ENCODE peak calls at places on chromosomes 3 and 15, in six cellular contexts. P is IMR-90; K is ELR; T is fibroblast of mammary gland; O is activated T-helper 1 cell treated with anti-CD3 and anti-CD28 coated beads, Interleukin-2, amount 50 U/mL, for 16 hours; H is pons. L is an unnamed sample.

GRCh38 chr15:42392309-42393024 is 33.2 kb downstream of the CAPN3 start:
- DNase-seq in P (no peak), K (no peak), T (no peak), O (no peak), H (no peak), L (no peak)

GRCh38 chr3:186540444-186541226 is 3.5 kb downstream of the CRYGS start:
- DNase-seq in P (peak; percentile 75), K (peak; percentile 86), T (peak; percentile 81), O (peak; percentile 65), H (peak; percentile 88), L (peak; percentile 33)

GRCh38 chr15:56929933-56930332 is 11.5 kb downstream of the TCF12 start:
- DNase-seq in P (no peak), K (peak; percentile 26), T (no peak), O (no peak), H (no peak), L (no peak)

GRCh38 chr3:62521464-62522105 is 148.2 kb upstream of the FEZF2 start:
- DNase-seq in P (no peak), K (no peak), T (no peak), O (no peak), H (no peak), L (no peak)

GRCh38 chr15:80693682-80694623 is 1.2 kb upstream of the ABHD17C start:
- DNase-seq in P (peak; percentile 39), K (no peak), T (peak; percentile 16), O (no peak), H (peak; percentile 36), L (no peak)

GRCh38 chr3:157913751-157914150 is 192.5 kb downstream of the SHOX2 start:
- DNase-seq in P (peak; percentile 15), K (no peak), T (peak; percentile 68), O (no peak), H (no peak), L (no peak)

GRCh38 chr15:60840306-60840702 is 361.4 kb upstream of the ICE2 start:
- DNase-seq in P (peak; percentile 49), K (no peak), T (peak; percentile 51), O (no peak), H (no peak), L (no peak)

GRCh38 chr15:80556694-80557367 is 138.3 kb upstream of the ABHD17C start:
- DNase-seq in P (peak; percentile 18), K (no peak), T (peak; percentile 88), O (no peak), H (no peak), L (no peak)

GRCh38 chr3:152419748-152420147 is 151.0 kb downstream of the MBNL1 start:
- DNase-seq in P (no peak), K (no peak), T (no peak), O (no peak), H (no peak), L (no peak)

GRCh38 chr3:46701211-46701939 is at the start of gene TMIE:
- DNase-seq in P (no peak), K (peak; percentile 17), T (no peak), O (no peak), H (no peak), L (no peak)

GRCh38 chr15:83380026-83380425 is 67.1 kb upstream of the SH3GL3 start:
- DNase-seq in P (no peak), K (peak; percentile 80), T (peak; percentile 30), O (no peak), H (no peak), L (no peak)

GRCh38 chr3:21292971-21293370 is 458.0 kb downstream of the ZNF385D start:
- DNase-seq in P (no peak), K (no peak), T (no peak), O (no peak), H (no peak), L (no peak)

GRCh38 chr3:44476181-44476599 is 1.3 kb downstream of the ZNF445 start:
- DNase-seq in P (peak; percentile 54), K (peak; percentile 46), T (peak; percentile 39), O (no peak), H (no peak), L (no peak)

GRCh38 chr3:73490453-73491311 is 134.1 kb downstream of the PDZRN3 start:
- DNase-seq in P (peak; percentile 70), K (no peak), T (peak; percentile 64), O (no peak), H (no peak), L (no peak)

GRCh38 chr3:177816667-177817208 is 619.5 kb upstream of the TBL1XR1 start:
- DNase-seq in P (peak; percentile 59), K (peak; percentile 80), T (peak; percentile 75), O (no peak), H (no peak), L (no peak)

GRCh38 chr3:56468184-56469106 is at the start of gene ERC2:
- DNase-seq in P (no peak), K (peak; percentile 46), T (peak; percentile 4), O (no peak), H (peak; percentile 20), L (peak; percentile 45)

GRCh38 chr3:187255314-187255713 is 36.2 kb downstream of the MASP1 start:
- DNase-seq in P (no peak), K (no peak), T (no peak), O (no peak), H (peak; percentile 92), L (no peak)

GRCh38 chr15:47885921-47886320 is 168.6 kb downstream of the SEMA6D start:
- DNase-seq in P (peak; percentile 28), K (peak; percentile 62), T (peak; percentile 88), O (no peak), H (no peak), L (no peak)

GRCh38 chr3:62101488-62101887 is 271.9 kb downstream of the FEZF2 start:
- DNase-seq in P (no peak), K (no peak), T (peak; percentile 77), O (no peak), H (no peak), L (no peak)

GRCh38 chr3:76735153-76735552 is 304.7 kb upstream of the ROBO2 start:
- DNase-seq in P (no peak), K (no peak), T (no peak), O (no peak), H (no peak), L (no peak)

GRCh38 chr3:16570113-16570512 is 35.1 kb downstream of the DAZL start:
- DNase-seq in P (no peak), K (no peak), T (no peak), O (no peak), H (no peak), L (no peak)

GRCh38 chr3:49534581-49535495 is 19.4 kb upstream of the BSN start:
- DNase-seq in P (no peak), K (no peak), T (no peak), O (no peak), H (peak; percentile 39), L (no peak)

GRCh38 chr15:66865622-66866611 is 163.9 kb downstream of the SMAD6 start:
- DNase-seq in P (no peak), K (no peak), T (no peak), O (no peak), H (peak; percentile 60), L (no peak)

GRCh38 chr15:35545825-35546580 is at the start of gene DPH6:
- DNase-seq in P (peak; percentile 79), K (peak; percentile 88), T (peak; percentile 78), O (peak; percentile 72), H (peak; percentile 65), L (peak; percentile 40)

GRCh38 chr3:100097919-100098896 is 16.1 kb downstream of the FILIP1L start:
- DNase-seq in P (no peak), K (no peak), T (no peak), O (no peak), H (no peak), L (no peak)

GRCh38 chr3:141308588-141309218 is 59.6 kb upstream of the ZBTB38 start:
- DNase-seq in P (peak; percentile 34), K (peak; percentile 55), T (peak; percentile 61), O (no peak), H (no peak), L (peak; percentile 61)

GRCh38 chr3:11096266-11097135 is 57.8 kb upstream of the HRH1 start:
- DNase-seq in P (peak; percentile 91), K (peak; percentile 93), T (peak; percentile 93), O (peak; percentile 27), H (peak; percentile 2), L (no peak)

GRCh38 chr15:71325461-71325860 is 210.2 kb downstream of the THSD4 start:
- DNase-seq in P (peak; percentile 55), K (peak; percentile 49), T (peak; percentile 59), O (no peak), H (no peak), L (no peak)

GRCh38 chr3:20215636-20216035 is 29.6 kb upstream of the SGO1 start:
- DNase-seq in P (no peak), K (no peak), T (no peak), O (no peak), H (no peak), L (no peak)

GRCh38 chr3:172751188-172751571 is 654 bp downstream of the ECT2 start:
- DNase-seq in P (peak; percentile 12), K (peak; percentile 53), T (peak; percentile 25), O (no peak), H (peak; percentile 15), L (no peak)

GRCh38 chr3:61537366-61537765 is 24.0 kb upstream of the PTPRG start:
- DNase-seq in P (no peak), K (no peak), T (no peak), O (no peak), H (no peak), L (no peak)

GRCh38 chr3:143806043-143806442 is 42.2 kb downstream of the SLC9A9 start:
- DNase-seq in P (no peak), K (no peak), T (no peak), O (no peak), H (no peak), L (no peak)

GRCh38 chr3:50303038-50303815 is at the start of gene HYAL1:
- DNase-seq in P (no peak), K (no peak), T (peak; percentile 45), O (no peak), H (no peak), L (no peak)

GRCh38 chr3:59696783-59697182 is 647.0 kb upstream of the CFAP20DC start:
- DNase-seq in P (no peak), K (no peak), T (no peak), O (no peak), H (no peak), L (no peak)

GRCh38 chr3:71725279-71725991 is at the start of gene EIF4E3:
- DNase-seq in P (peak; percentile 4), K (peak; percentile 49), T (peak; percentile 19), O (no peak), H (no peak), L (no peak)

L was measured in iPS DF 19.7.